ENCODE peak calls at places on chromosomes 11 and 22, in six cellular contexts. K is AG04450, W is fibroblast of pulmonary artery, Z is NB4, U is stromal cell of bone marrow, A is iris pigment epithelial cell. Q is an unnamed sample.

GRCh38 chr11:68153742-68154141 is 32.6 kb upstream of the CHKA start:
- DNase-seq in Z (no peak), U (no peak), W (no peak), A (no peak), K (no peak), Q (no peak)

GRCh38 chr11:60119708-60120107 is 31.2 kb downstream of the MS4A2 start:
- DNase-seq in W (no peak), A (no peak), K (no peak), U (no peak), Z (peak), Q (no peak)

GRCh38 chr11:121105063-121105480 is 4.0 kb downstream of the TECTA start:
- DNase-seq in Z (no peak), U (peak), K (no peak), A (no peak), W (peak), Q (no peak)

GRCh38 chr22:44620841-44621382 is 81.1 kb upstream of the PRR5 start:
- DNase-seq in K (no peak), A (no peak), W (no peak), Z (no peak), U (no peak), Q (no peak)

GRCh38 chr11:86798988-86799387 is 1.4 kb upstream of the PRSS23 start:
- DNase-seq in A (peak), U (peak), Z (no peak), W (peak), K (peak), Q (peak)

GRCh38 chr11:84234462-84235202 is 948.5 kb upstream of the CCDC90B start:
- DNase-seq in K (no peak), Z (no peak), U (no peak), A (no peak), W (no peak), Q (no peak)

GRCh38 chr22:45261407-45262088 is 20.9 kb upstream of the KIAA0930 start:
- DNase-seq in K (no peak), W (no peak), U (no peak), A (no peak), Z (no peak), Q (no peak)

GRCh38 chr22:27241430-27242110 is 560.0 kb downstream of the MN1 start:
- DNase-seq in K (no peak), A (peak), Z (no peak), U (no peak), W (peak), Q (no peak)

GRCh38 chr11:34205326-34206035 is 100.1 kb downstream of the NAT10 start:
- DNase-seq in U (no peak), Z (no peak), W (no peak), K (no peak), A (peak), Q (no peak)

GRCh38 chr11:85685820-85686459 is at the start of gene CCDC89:
- DNase-seq in A (peak), Z (no peak), K (peak), U (peak), W (peak), Q (peak)

GRCh38 chr11:129791515-129791914 is 24.1 kb upstream of the TMEM45B start:
- DNase-seq in W (no peak), Z (no peak), K (no peak), U (no peak), A (no peak), Q (no peak)

Q was measured in brain pericyte.